ENCODE peak calls at places on chromosomes 6 and 20, in four cellular contexts. One of them, this sample, is unnamed.

GRCh38 chr6:11279213-11279780 is 46.8 kb upstream of the NEDD9 start:
- DNase-seq in putamen: no peak
- DNase-seq in left ventricle myocardium superior: no peak
- DNase-seq in dorsolateral prefrontal cortex: no peak
- DNase-seq in this sample: no peak

GRCh38 chr20:57535297-57535696 is 10.4 kb upstream of the CTCFL start:
- DNase-seq in left ventricle myocardium superior: no peak
- DNase-seq in dorsolateral prefrontal cortex: no peak
- DNase-seq in putamen: no peak
- DNase-seq in this sample: no peak

GRCh38 chr20:23061713-23062561 is 12.5 kb upstream of the THBD start:
- DNase-seq in putamen: no peak
- DNase-seq in left ventricle myocardium superior: peak
- DNase-seq in dorsolateral prefrontal cortex: peak
- DNase-seq in this sample: peak

GRCh38 chr6:89356644-89357043 is 4.1 kb upstream of the UBE2J1 start:
- DNase-seq in left ventricle myocardium superior: no peak
- DNase-seq in dorsolateral prefrontal cortex: no peak
- DNase-seq in putamen: no peak
- DNase-seq in this sample: no peak

GRCh38 chr6:56484669-56485068 is 158.0 kb downstream of the DST start:
- DNase-seq in dorsolateral prefrontal cortex: no peak
- DNase-seq in left ventricle myocardium superior: no peak
- DNase-seq in putamen: no peak
- DNase-seq in this sample: no peak

GRCh38 chr6:11065436-11066202 is 21.5 kb upstream of the ELOVL2 start:
- DNase-seq in putamen: no peak
- DNase-seq in left ventricle myocardium superior: no peak
- DNase-seq in dorsolateral prefrontal cortex: no peak
- DNase-seq in this sample: no peak

GRCh38 chr6:125534430-125535263 is 214.8 kb upstream of the HEY2 start:
- DNase-seq in dorsolateral prefrontal cortex: no peak
- DNase-seq in putamen: no peak
- DNase-seq in left ventricle myocardium superior: no peak
- DNase-seq in this sample: no peak

GRCh38 chr20:56540415-56540814 is 7.4 kb downstream of the FAM209B start:
- DNase-seq in putamen: no peak
- DNase-seq in left ventricle myocardium superior: no peak
- DNase-seq in dorsolateral prefrontal cortex: no peak
- DNase-seq in this sample: no peak